ENCODE peak calls at places on chromosomes 13 and 19, in nine cellular contexts. One of them, this sample, is unnamed.

GRCh38 chr19:28242317-28242927 is 970.5 kb downstream of the UQCRFS1 start:
- DNase-seq in kidney tubule cell: peak
- DNase-seq in stimulated activated CD4-positive, alpha-beta T cell treated with anti-CD3 and anti-CD28 coated beads, Interleukin-15, amount 100 ng/mL, for 1 hour: no peak
- DNase-seq in bronchial epithelial cell: peak
- DNase-seq in NCI-H524: no peak
- DNase-seq in NCI-H1930: peak
- DNase-seq in heart right ventricle: no peak
- DNase-seq in left lung: no peak
- DNase-seq in mucosa of descending colon: no peak
- DNase-seq in this sample: no peak

GRCh38 chr19:12937243-12938053 is 961 bp upstream of the CALR start:
- DNase-seq in kidney tubule cell: peak
- DNase-seq in stimulated activated CD4-positive, alpha-beta T cell treated with anti-CD3 and anti-CD28 coated beads, Interleukin-15, amount 100 ng/mL, for 1 hour: no peak
- DNase-seq in bronchial epithelial cell: no peak
- DNase-seq in NCI-H524: peak
- DNase-seq in NCI-H1930: peak
- DNase-seq in heart right ventricle: no peak
- DNase-seq in left lung: no peak
- DNase-seq in mucosa of descending colon: no peak
- DNase-seq in this sample: no peak

GRCh38 chr19:58518261-58519086 is 1.1 kb downstream of the ZBTB45 start:
- DNase-seq in kidney tubule cell: no peak
- DNase-seq in stimulated activated CD4-positive, alpha-beta T cell treated with anti-CD3 and anti-CD28 coated beads, Interleukin-15, amount 100 ng/mL, for 1 hour: no peak
- DNase-seq in bronchial epithelial cell: peak
- DNase-seq in NCI-H524: no peak
- DNase-seq in NCI-H1930: no peak
- DNase-seq in heart right ventricle: no peak
- DNase-seq in left lung: no peak
- DNase-seq in mucosa of descending colon: peak
- DNase-seq in this sample: no peak

GRCh38 chr19:24069907-24070657 is 16.9 kb upstream of the ZNF254 start:
- DNase-seq in kidney tubule cell: peak
- DNase-seq in stimulated activated CD4-positive, alpha-beta T cell treated with anti-CD3 and anti-CD28 coated beads, Interleukin-15, amount 100 ng/mL, for 1 hour: no peak
- DNase-seq in bronchial epithelial cell: peak
- DNase-seq in NCI-H524: no peak
- DNase-seq in NCI-H1930: no peak
- DNase-seq in heart right ventricle: no peak
- DNase-seq in left lung: no peak
- DNase-seq in mucosa of descending colon: no peak
- DNase-seq in this sample: no peak

GRCh38 chr19:19285723-19286122 is 12.6 kb upstream of the TM6SF2 start:
- DNase-seq in kidney tubule cell: no peak
- DNase-seq in stimulated activated CD4-positive, alpha-beta T cell treated with anti-CD3 and anti-CD28 coated beads, Interleukin-15, amount 100 ng/mL, for 1 hour: no peak
- DNase-seq in bronchial epithelial cell: no peak
- DNase-seq in NCI-H524: no peak
- DNase-seq in NCI-H1930: no peak
- DNase-seq in heart right ventricle: no peak
- DNase-seq in left lung: no peak
- DNase-seq in mucosa of descending colon: no peak
- DNase-seq in this sample: no peak

GRCh38 chr19:18194554-18195238 is 1.7 kb downstream of the MPV17L2 start:
- DNase-seq in kidney tubule cell: no peak
- DNase-seq in stimulated activated CD4-positive, alpha-beta T cell treated with anti-CD3 and anti-CD28 coated beads, Interleukin-15, amount 100 ng/mL, for 1 hour: no peak
- DNase-seq in bronchial epithelial cell: no peak
- DNase-seq in NCI-H524: no peak
- DNase-seq in NCI-H1930: no peak
- DNase-seq in heart right ventricle: peak
- DNase-seq in left lung: no peak
- DNase-seq in mucosa of descending colon: peak
- DNase-seq in this sample: peak

GRCh38 chr13:80740076-80740475 is 399.1 kb upstream of the SPRY2 start:
- DNase-seq in kidney tubule cell: no peak
- DNase-seq in stimulated activated CD4-positive, alpha-beta T cell treated with anti-CD3 and anti-CD28 coated beads, Interleukin-15, amount 100 ng/mL, for 1 hour: no peak
- DNase-seq in bronchial epithelial cell: no peak
- DNase-seq in NCI-H524: peak
- DNase-seq in NCI-H1930: no peak
- DNase-seq in heart right ventricle: no peak
- DNase-seq in left lung: no peak
- DNase-seq in mucosa of descending colon: no peak
- DNase-seq in this sample: no peak

GRCh38 chr19:33214621-33215020 is 11.0 kb downstream of the SLC7A10 start:
- DNase-seq in kidney tubule cell: no peak
- DNase-seq in stimulated activated CD4-positive, alpha-beta T cell treated with anti-CD3 and anti-CD28 coated beads, Interleukin-15, amount 100 ng/mL, for 1 hour: no peak
- DNase-seq in bronchial epithelial cell: peak
- DNase-seq in NCI-H524: peak
- DNase-seq in NCI-H1930: peak
- DNase-seq in heart right ventricle: no peak
- DNase-seq in left lung: peak
- DNase-seq in mucosa of descending colon: no peak
- DNase-seq in this sample: no peak

This sample was measured in uterus.